ENCODE peak calls at places on chromosome 2, in five cellular contexts. S is tibial nerve, C is gastrocnemius medialis, V is fibroblast of lung, N is transverse colon. P is an unnamed sample.

GRCh38 chr2:226973821-226974220 is 138.0 kb downstream of the RHBDD1 start:
- DNase-seq in S (no peak), C (no peak), V (no peak), N (no peak), P (no peak)

GRCh38 chr2:176088048-176088936 is 4.2 kb upstream of the HOXD13 start:
- DNase-seq in S (peak; percentile 36), C (peak; percentile 34), V (peak; percentile 34), N (peak; percentile 59), P (peak; percentile 85)

GRCh38 chr2:122340246-122340645 is 584.8 kb downstream of the TSN start:
- DNase-seq in S (no peak), C (no peak), V (no peak), N (no peak), P (no peak)

GRCh38 chr2:26706093-26706492 is 13.6 kb downstream of the KCNK3 start:
- DNase-seq in S (no peak), C (no peak), V (no peak), N (no peak), P (no peak)

GRCh38 chr2:188870289-188870688 is 103.9 kb upstream of the COL3A1 start:
- DNase-seq in S (no peak), C (no peak), V (peak; percentile 94), N (no peak), P (no peak)

GRCh38 chr2:163465440-163465839 is 270.4 kb downstream of the FIGN start:
- DNase-seq in S (no peak), C (no peak), V (no peak), N (no peak), P (no peak)

GRCh38 chr2:86307431-86307830 is 30.0 kb downstream of the REEP1 start:
- DNase-seq in S (no peak), C (no peak), V (no peak), N (no peak), P (no peak)

GRCh38 chr2:128458438-128458837 is 139.8 kb upstream of the HS6ST1 start:
- DNase-seq in S (no peak), C (no peak), V (no peak), N (no peak), P (no peak)

GRCh38 chr2:1306029-1306686 is 107.1 kb upstream of the TPO start:
- DNase-seq in S (no peak), C (no peak), V (no peak), N (no peak), P (no peak)

GRCh38 chr2:30336978-30337841 is 105.9 kb downstream of the LBH start:
- DNase-seq in S (no peak), C (no peak), V (no peak), N (peak; percentile 57), P (no peak)

GRCh38 chr2:74567862-74568261 is 13.3 kb downstream of the DOK1 start:
- DNase-seq in S (no peak), C (no peak), V (peak; percentile 91), N (no peak), P (no peak)

GRCh38 chr2:100248971-100249370 is 73.3 kb downstream of the LONRF2 start:
- DNase-seq in S (no peak), C (no peak), V (no peak), N (no peak), P (no peak)

GRCh38 chr2:15812187-15812830 is 128.0 kb upstream of the MYCN start:
- DNase-seq in S (no peak), C (no peak), V (no peak), N (no peak), P (no peak)

GRCh38 chr2:224890407-224890806 is 151.9 kb downstream of the DOCK10 start:
- DNase-seq in S (no peak), C (no peak), V (no peak), N (no peak), P (no peak)

GRCh38 chr2:47438084-47438483 is 35.1 kb downstream of the MSH2 start:
- DNase-seq in S (no peak), C (no peak), V (no peak), N (no peak), P (no peak)

GRCh38 chr2:107588960-107589542 is 237.6 kb upstream of the RGPD4 start:
- DNase-seq in S (no peak), C (no peak), V (peak; percentile 44), N (no peak), P (no peak)

GRCh38 chr2:128506534-128506933 is 187.9 kb upstream of the HS6ST1 start:
- DNase-seq in S (no peak), C (no peak), V (no peak), N (no peak), P (no peak)

GRCh38 chr2:138507267-138507666 is 5.7 kb downstream of the SPOPL start:
- DNase-seq in S (no peak), C (no peak), V (no peak), N (no peak), P (no peak)

GRCh38 chr2:230250231-230250630 is 24.7 kb downstream of the SP140 start:
- DNase-seq in S (no peak), C (no peak), V (no peak), N (no peak), P (no peak)

GRCh38 chr2:36296798-36297197 is 58.8 kb upstream of the CRIM1 start:
- DNase-seq in S (no peak), C (no peak), V (no peak), N (no peak), P (no peak)

GRCh38 chr2:127893494-127893893 is 7.7 kb upstream of the AMMECR1L start:
- DNase-seq in S (no peak), C (no peak), V (no peak), N (no peak), P (no peak)

GRCh38 chr2:41872646-41873045 is 175.2 kb upstream of the PKDCC start:
- DNase-seq in S (no peak), C (no peak), V (peak; percentile 75), N (no peak), P (no peak)

DNA sequence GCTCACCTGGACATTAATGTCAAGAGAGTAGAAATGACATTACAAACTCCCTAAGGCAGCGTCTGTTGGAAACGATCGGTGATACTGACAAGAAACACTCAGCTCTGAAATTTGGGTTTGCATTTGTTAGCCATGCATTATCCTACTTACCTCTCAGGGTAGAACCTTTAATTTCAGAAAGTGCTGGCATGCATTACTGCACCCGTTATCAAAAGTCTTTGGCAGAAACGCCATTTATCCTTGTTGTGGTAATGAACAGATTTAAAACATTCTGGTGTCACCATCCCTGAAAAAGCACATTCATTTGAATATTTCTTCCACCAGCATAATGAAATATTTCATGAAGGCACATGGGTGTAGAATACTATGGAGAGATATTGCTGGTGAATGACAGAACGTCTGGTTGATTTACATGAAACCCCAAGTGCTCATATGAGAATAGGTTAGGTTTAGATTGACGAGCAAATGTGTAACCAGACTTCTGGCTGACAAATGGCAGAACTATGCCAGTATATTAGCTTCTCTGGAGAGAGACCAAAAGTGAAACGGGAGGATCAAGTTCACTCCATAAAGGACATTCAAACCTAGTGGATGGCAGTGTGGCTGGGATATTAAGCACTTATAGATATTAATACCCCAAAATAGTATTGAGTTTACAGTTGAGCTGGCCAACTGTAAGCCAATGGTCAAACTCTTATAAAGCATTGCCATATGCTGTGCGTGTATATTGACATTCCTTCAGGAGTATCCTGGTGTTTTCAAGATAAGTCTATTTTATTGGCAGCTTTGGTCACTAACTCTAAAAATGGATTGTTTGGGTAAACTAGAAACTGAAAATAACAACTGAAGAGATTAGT is 53.6 kb upstream of the ITGB6 start:
- DNase-seq in S (no peak), C (no peak), V (peak; percentile 52), N (no peak), P (no peak)
- H3K27ac ChIP-seq in S (no peak overlapping the region), C (peak overlapping the region; percentile 87), V (no peak overlapping the region), N (no peak overlapping the region), P (no peak overlapping the region)

GRCh38 chr2:218605438-218605837 is 2.3 kb upstream of the PLCD4 start:
- DNase-seq in S (no peak), C (peak; percentile 92), V (peak; percentile 47), N (no peak), P (no peak)

GRCh38 chr2:218607436-218608115 is at the start of gene PLCD4:
- DNase-seq in S (peak; percentile 31), C (peak; percentile 89), V (peak; percentile 79), N (peak; percentile 11), P (no peak)
- TF ChIP-seq CTCF in S (no peak), C (no peak), V (peak; percentile 17), N (no peak), P (no peak)

GRCh38 chr2:232352511-232353091 is 25.9 kb upstream of the ALPP start:
- DNase-seq in S (no peak), C (no peak), V (no peak), N (no peak), P (peak; percentile 74)

GRCh38 chr2:232353660-232354059 is 24.9 kb upstream of the ALPP start:
- DNase-seq in S (no peak), C (no peak), V (no peak), N (no peak), P (peak; percentile 6)

GRCh38 chr2:232351686-232352510 is 26.7 kb upstream of the ALPP start:
- DNase-seq in S (no peak), C (no peak), V (no peak), N (no peak), P (peak; percentile 65)

GRCh38 chr2:232354069-232354468 is 24.5 kb upstream of the ALPP start:
- DNase-seq in S (no peak), C (no peak), V (no peak), N (no peak), P (peak; percentile 42)

DNA sequence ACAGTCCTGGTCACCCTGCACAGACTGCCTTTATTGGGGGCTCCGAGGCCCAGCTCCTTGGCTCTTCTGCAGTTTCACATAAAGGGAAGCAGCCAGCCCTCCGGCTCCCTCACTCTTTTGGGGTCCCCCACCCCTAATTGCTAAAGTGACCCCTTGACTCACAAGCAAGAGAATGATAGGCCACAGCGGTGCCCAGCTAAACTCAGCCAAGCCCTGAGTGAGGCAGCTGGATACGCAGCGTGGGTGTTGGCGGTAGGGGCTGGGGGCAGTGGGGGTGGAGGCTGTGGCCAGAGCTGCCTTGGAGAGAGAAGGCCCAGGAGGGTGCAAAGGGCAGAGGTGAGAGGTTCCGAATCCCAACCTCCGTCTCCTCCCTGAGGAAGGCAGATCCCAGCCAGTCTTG is 25.5 kb upstream of the ALPP start:
- DNase-seq in S (no peak), C (no peak), V (no peak), N (no peak), P (peak; percentile 34)
- H3K27ac ChIP-seq in S (no peak overlapping the region), C (no peak overlapping the region), V (no peak overlapping the region), N (no peak overlapping the region), P (no peak overlapping the region)

GRCh38 chr2:241099246-241099645 is 2.8 kb downstream of the MTERF4 start:
- DNase-seq in S (no peak), C (no peak), V (no peak), N (no peak), P (no peak)

GRCh38 chr2:241105641-241106040 is 3.6 kb upstream of the MTERF4 start:
- DNase-seq in S (no peak), C (no peak), V (no peak), N (no peak), P (no peak)

GRCh38 chr2:241107384-241107783 is 5.3 kb upstream of the MTERF4 start:
- DNase-seq in S (no peak), C (no peak), V (no peak), N (no peak), P (no peak)

GRCh38 chr2:241103176-241103595 is 1.1 kb upstream of the MTERF4 start:
- DNase-seq in S (no peak), C (no peak), V (no peak), N (no peak), P (no peak)

DNA sequence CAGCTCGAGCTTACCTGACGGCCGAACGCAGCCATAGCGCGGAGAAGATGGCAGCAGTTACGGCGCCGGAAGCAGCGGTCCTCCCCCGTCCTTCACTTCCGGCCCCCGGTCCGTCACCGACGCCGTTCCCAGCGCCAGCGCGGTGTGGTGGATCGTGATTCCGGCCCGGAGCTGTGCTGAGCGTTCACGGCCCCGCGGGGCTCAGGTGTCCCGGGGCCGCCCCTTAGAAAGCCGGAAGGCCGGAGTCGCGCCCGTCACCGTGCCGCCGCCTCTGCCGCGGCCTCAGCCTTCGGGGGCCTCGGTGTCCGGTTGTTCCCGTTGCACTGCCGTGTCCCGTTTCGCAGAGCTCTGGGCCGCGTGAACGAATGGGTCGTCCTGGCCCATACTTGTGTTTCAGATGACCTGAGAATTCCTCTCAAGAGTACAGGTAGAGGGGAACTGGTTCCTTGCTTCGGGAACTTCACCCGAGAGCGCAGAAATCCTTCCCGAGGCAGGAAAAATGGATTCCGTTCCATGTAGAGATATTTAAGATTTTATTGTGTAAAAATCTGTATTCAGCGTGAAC is at the start of gene MTERF4:
- DNase-seq in S (peak; percentile 72), C (peak; percentile 88), V (peak; percentile 80), N (peak; percentile 92), P (peak; percentile 88)
- TF ChIP-seq CTCF in S (no peak), C (no peak), V (no peak), N (no peak), P (no peak)